ENCODE peak calls at places on chromosome 2, in eight cellular contexts. One of them, this sample, is unnamed. For H3K27me3 and H3K9me3, the result is how much of the 10 kb centered on the place peaks cover.

GRCh38 chr2:168278424-168278888 is 31.1 kb upstream of the STK39 start:
- DNase-seq in effector memory CD4-positive, alpha-beta T cell: no peak
- DNase-seq in aorta: no peak
- DNase-seq in esophagus squamous epithelium: no peak
- DNase-seq in CD8-positive, alpha-beta memory T cell: no peak
- DNase-seq in GM23248: peak
- DNase-seq in transverse colon: peak
- DNase-seq in uterus: no peak
- DNase-seq in this sample: no peak

GRCh38 chr2:172215172-172215935 is 112.7 kb upstream of the DLX2 start:
- DNase-seq in GM23248: no peak
- DNase-seq in transverse colon: no peak
- DNase-seq in esophagus squamous epithelium: no peak
- DNase-seq in aorta: no peak
- DNase-seq in CD8-positive, alpha-beta memory T cell: no peak
- DNase-seq in uterus: peak
- DNase-seq in effector memory CD4-positive, alpha-beta T cell: no peak
- DNase-seq in this sample: no peak

GRCh38 chr2:1459727-1460126 is 46.5 kb downstream of the TPO start:
- DNase-seq in aorta: no peak
- DNase-seq in effector memory CD4-positive, alpha-beta T cell: no peak
- DNase-seq in GM23248: no peak
- DNase-seq in esophagus squamous epithelium: no peak
- DNase-seq in CD8-positive, alpha-beta memory T cell: no peak
- DNase-seq in uterus: no peak
- DNase-seq in transverse colon: no peak
- DNase-seq in this sample: no peak

GRCh38 chr2:111534816-111535803 is 348.9 kb downstream of the ANAPC1 start:
- DNase-seq in uterus: peak
- DNase-seq in aorta: no peak
- DNase-seq in GM23248: peak
- DNase-seq in effector memory CD4-positive, alpha-beta T cell: no peak
- DNase-seq in esophagus squamous epithelium: no peak
- DNase-seq in transverse colon: peak
- DNase-seq in CD8-positive, alpha-beta memory T cell: peak
- DNase-seq in this sample: no peak

GRCh38 chr2:178269825-178270224 is 75.5 kb downstream of the OSBPL6 start:
- DNase-seq in uterus: no peak
- DNase-seq in CD8-positive, alpha-beta memory T cell: no peak
- DNase-seq in aorta: no peak
- DNase-seq in esophagus squamous epithelium: no peak
- DNase-seq in effector memory CD4-positive, alpha-beta T cell: no peak
- DNase-seq in GM23248: no peak
- DNase-seq in transverse colon: no peak
- DNase-seq in this sample: no peak

GRCh38 chr2:109560265-109560664 is 53.5 kb downstream of the SEPTIN10 start:
- DNase-seq in aorta: no peak
- DNase-seq in uterus: no peak
- DNase-seq in esophagus squamous epithelium: no peak
- DNase-seq in transverse colon: no peak
- DNase-seq in GM23248: peak
- DNase-seq in effector memory CD4-positive, alpha-beta T cell: no peak
- DNase-seq in CD8-positive, alpha-beta memory T cell: no peak
- DNase-seq in this sample: no peak

GRCh38 chr2:157488877-157489276 is 45.0 kb upstream of the CYTIP start:
- DNase-seq in uterus: no peak
- DNase-seq in transverse colon: peak
- DNase-seq in effector memory CD4-positive, alpha-beta T cell: no peak
- DNase-seq in GM23248: no peak
- DNase-seq in CD8-positive, alpha-beta memory T cell: no peak
- DNase-seq in aorta: no peak
- DNase-seq in esophagus squamous epithelium: no peak
- DNase-seq in this sample: no peak

GRCh38 chr2:110755494-110756078 is 23.2 kb downstream of the ACOXL start:
- DNase-seq in transverse colon: no peak
- DNase-seq in esophagus squamous epithelium: no peak
- DNase-seq in effector memory CD4-positive, alpha-beta T cell: no peak
- DNase-seq in aorta: no peak
- DNase-seq in GM23248: peak
- DNase-seq in CD8-positive, alpha-beta memory T cell: no peak
- DNase-seq in uterus: no peak
- DNase-seq in this sample: no peak

GRCh38 chr2:176129013-176129796 is at the start of gene HOXD8:
- DNase-seq in CD8-positive, alpha-beta memory T cell: no peak
- DNase-seq in aorta: peak
- DNase-seq in esophagus squamous epithelium: no peak
- DNase-seq in GM23248: peak
- DNase-seq in uterus: peak
- DNase-seq in transverse colon: peak
- DNase-seq in effector memory CD4-positive, alpha-beta T cell: no peak
- DNase-seq in this sample: peak

GRCh38 chr2:42752299-42752698 is 11.6 kb downstream of the OXER1 start:
- DNase-seq in CD8-positive, alpha-beta memory T cell: no peak
- DNase-seq in aorta: no peak
- DNase-seq in transverse colon: no peak
- DNase-seq in uterus: no peak
- DNase-seq in GM23248: no peak
- DNase-seq in esophagus squamous epithelium: no peak
- DNase-seq in effector memory CD4-positive, alpha-beta T cell: no peak
- DNase-seq in this sample: no peak

GRCh38 chr2:226274143-226274542 is 525.5 kb downstream of the IRS1 start:
- DNase-seq in GM23248: peak
- DNase-seq in effector memory CD4-positive, alpha-beta T cell: no peak
- DNase-seq in CD8-positive, alpha-beta memory T cell: no peak
- DNase-seq in uterus: no peak
- DNase-seq in transverse colon: no peak
- DNase-seq in esophagus squamous epithelium: no peak
- DNase-seq in aorta: no peak
- DNase-seq in this sample: no peak

GRCh38 chr2:19752500-19752899 is 149.3 kb downstream of the TTC32 start:
- DNase-seq in GM23248: no peak
- DNase-seq in esophagus squamous epithelium: no peak
- DNase-seq in effector memory CD4-positive, alpha-beta T cell: no peak
- DNase-seq in uterus: no peak
- DNase-seq in transverse colon: no peak
- DNase-seq in aorta: no peak
- DNase-seq in CD8-positive, alpha-beta memory T cell: no peak
- DNase-seq in this sample: no peak

GRCh38 chr2:101754613-101755012 is 57.1 kb downstream of the MAP4K4 start:
- DNase-seq in aorta: no peak
- DNase-seq in effector memory CD4-positive, alpha-beta T cell: no peak
- DNase-seq in transverse colon: no peak
- DNase-seq in uterus: no peak
- DNase-seq in CD8-positive, alpha-beta memory T cell: no peak
- DNase-seq in GM23248: peak
- DNase-seq in esophagus squamous epithelium: no peak
- DNase-seq in this sample: no peak

GRCh38 chr2:101753207-101753616 is 55.7 kb downstream of the MAP4K4 start:
- DNase-seq in transverse colon: no peak
- DNase-seq in GM23248: peak
- DNase-seq in uterus: no peak
- DNase-seq in aorta: no peak
- DNase-seq in effector memory CD4-positive, alpha-beta T cell: no peak
- DNase-seq in esophagus squamous epithelium: no peak
- DNase-seq in CD8-positive, alpha-beta memory T cell: no peak
- DNase-seq in this sample: no peak

GRCh38 chr2:101751875-101752619 is 54.5 kb downstream of the MAP4K4 start:
- DNase-seq in uterus: no peak
- DNase-seq in esophagus squamous epithelium: no peak
- DNase-seq in GM23248: peak
- DNase-seq in aorta: no peak
- DNase-seq in transverse colon: no peak
- DNase-seq in CD8-positive, alpha-beta memory T cell: no peak
- DNase-seq in effector memory CD4-positive, alpha-beta T cell: no peak
- DNase-seq in this sample: no peak

GRCh38 chr2:101752708-101753107 is 55.2 kb downstream of the MAP4K4 start:
- DNase-seq in transverse colon: peak
- DNase-seq in effector memory CD4-positive, alpha-beta T cell: no peak
- DNase-seq in esophagus squamous epithelium: no peak
- DNase-seq in uterus: no peak
- DNase-seq in GM23248: peak
- DNase-seq in CD8-positive, alpha-beta memory T cell: no peak
- DNase-seq in aorta: no peak
- DNase-seq in this sample: no peak

GRCh38 chr2:101753720-101754490 is 56.4 kb downstream of the MAP4K4 start:
- DNase-seq in transverse colon: no peak
- DNase-seq in effector memory CD4-positive, alpha-beta T cell: no peak
- DNase-seq in uterus: no peak
- DNase-seq in CD8-positive, alpha-beta memory T cell: no peak
- DNase-seq in GM23248: no peak
- DNase-seq in esophagus squamous epithelium: no peak
- DNase-seq in aorta: no peak
- DNase-seq in this sample: no peak
- H3K27ac ChIP-seq in transverse colon: no peak
- H3K27ac ChIP-seq in effector memory CD4-positive, alpha-beta T cell: no peak
- H3K27ac ChIP-seq in uterus: no peak
- H3K27ac ChIP-seq in CD8-positive, alpha-beta memory T cell: no peak
- H3K27ac ChIP-seq in GM23248: peak
- H3K27ac ChIP-seq in esophagus squamous epithelium: no peak
- H3K27ac ChIP-seq in aorta: no peak
- H3K27ac ChIP-seq in this sample: no peak

GRCh38 chr2:104852161-104852689 is 1.7 kb upstream of the POU3F3 start:
- DNase-seq in esophagus squamous epithelium: no peak
- DNase-seq in transverse colon: no peak
- DNase-seq in GM23248: peak
- DNase-seq in effector memory CD4-positive, alpha-beta T cell: no peak
- DNase-seq in aorta: no peak
- DNase-seq in uterus: no peak
- DNase-seq in CD8-positive, alpha-beta memory T cell: no peak
- DNase-seq in this sample: no peak
- H3K27me3 ChIP-seq in esophagus squamous epithelium: half or more
- H3K27me3 ChIP-seq in transverse colon: half or more
- H3K27me3 ChIP-seq in GM23248: half or more
- H3K27me3 ChIP-seq in effector memory CD4-positive, alpha-beta T cell: under half
- H3K27me3 ChIP-seq in aorta: under half
- H3K27me3 ChIP-seq in uterus: half or more
- H3K27me3 ChIP-seq in CD8-positive, alpha-beta memory T cell: under half
- H3K27me3 ChIP-seq in this sample: under half

GRCh38 chr2:239780236-239780997 is 244.7 kb downstream of the NDUFA10 start:
- DNase-seq in GM23248: no peak
- DNase-seq in effector memory CD4-positive, alpha-beta T cell: no peak
- DNase-seq in transverse colon: no peak
- DNase-seq in aorta: no peak
- DNase-seq in uterus: no peak
- DNase-seq in esophagus squamous epithelium: no peak
- DNase-seq in CD8-positive, alpha-beta memory T cell: peak
- DNase-seq in this sample: no peak

GRCh38 chr2:239777219-239777618 is 247.9 kb downstream of the NDUFA10 start:
- DNase-seq in GM23248: no peak
- DNase-seq in transverse colon: no peak
- DNase-seq in CD8-positive, alpha-beta memory T cell: no peak
- DNase-seq in effector memory CD4-positive, alpha-beta T cell: no peak
- DNase-seq in uterus: no peak
- DNase-seq in aorta: no peak
- DNase-seq in esophagus squamous epithelium: no peak
- DNase-seq in this sample: no peak

GRCh38 chr2:239779592-239779983 is 245.6 kb downstream of the NDUFA10 start:
- DNase-seq in aorta: no peak
- DNase-seq in transverse colon: no peak
- DNase-seq in CD8-positive, alpha-beta memory T cell: peak
- DNase-seq in uterus: no peak
- DNase-seq in GM23248: no peak
- DNase-seq in effector memory CD4-positive, alpha-beta T cell: no peak
- DNase-seq in esophagus squamous epithelium: no peak
- DNase-seq in this sample: no peak

GRCh38 chr2:239778042-239778811 is 246.9 kb downstream of the NDUFA10 start:
- DNase-seq in CD8-positive, alpha-beta memory T cell: peak
- DNase-seq in transverse colon: no peak
- DNase-seq in GM23248: no peak
- DNase-seq in uterus: no peak
- DNase-seq in aorta: no peak
- DNase-seq in esophagus squamous epithelium: no peak
- DNase-seq in effector memory CD4-positive, alpha-beta T cell: no peak
- DNase-seq in this sample: no peak

GRCh38 chr2:239778861-239779591 is 246.1 kb downstream of the NDUFA10 start:
- DNase-seq in CD8-positive, alpha-beta memory T cell: peak
- DNase-seq in effector memory CD4-positive, alpha-beta T cell: no peak
- DNase-seq in aorta: no peak
- DNase-seq in GM23248: no peak
- DNase-seq in uterus: no peak
- DNase-seq in transverse colon: no peak
- DNase-seq in esophagus squamous epithelium: no peak
- DNase-seq in this sample: no peak
- H3K9me3 ChIP-seq in CD8-positive, alpha-beta memory T cell: under half
- H3K9me3 ChIP-seq in effector memory CD4-positive, alpha-beta T cell: under half
- H3K9me3 ChIP-seq in aorta: under half
- H3K9me3 ChIP-seq in GM23248: under half
- H3K9me3 ChIP-seq in uterus: under half
- H3K9me3 ChIP-seq in transverse colon: under half
- H3K9me3 ChIP-seq in esophagus squamous epithelium: under half
- H3K9me3 ChIP-seq in this sample: under half

GRCh38 chr2:120896126-120896525 is 160.5 kb downstream of the GLI2 start:
- DNase-seq in transverse colon: no peak
- DNase-seq in uterus: no peak
- DNase-seq in aorta: peak
- DNase-seq in GM23248: no peak
- DNase-seq in effector memory CD4-positive, alpha-beta T cell: no peak
- DNase-seq in CD8-positive, alpha-beta memory T cell: peak
- DNase-seq in esophagus squamous epithelium: no peak
- DNase-seq in this sample: no peak

GRCh38 chr2:120892271-120892966 is 156.8 kb downstream of the GLI2 start:
- DNase-seq in uterus: no peak
- DNase-seq in aorta: peak
- DNase-seq in esophagus squamous epithelium: no peak
- DNase-seq in CD8-positive, alpha-beta memory T cell: no peak
- DNase-seq in effector memory CD4-positive, alpha-beta T cell: no peak
- DNase-seq in transverse colon: no peak
- DNase-seq in GM23248: no peak
- DNase-seq in this sample: peak

GRCh38 chr2:120892967-120893667 is 157.4 kb downstream of the GLI2 start:
- DNase-seq in CD8-positive, alpha-beta memory T cell: peak
- DNase-seq in uterus: no peak
- DNase-seq in transverse colon: no peak
- DNase-seq in effector memory CD4-positive, alpha-beta T cell: no peak
- DNase-seq in esophagus squamous epithelium: no peak
- DNase-seq in GM23248: peak
- DNase-seq in aorta: peak
- DNase-seq in this sample: no peak

GRCh38 chr2:120894936-120895335 is 159.3 kb downstream of the GLI2 start:
- DNase-seq in transverse colon: no peak
- DNase-seq in effector memory CD4-positive, alpha-beta T cell: no peak
- DNase-seq in CD8-positive, alpha-beta memory T cell: peak
- DNase-seq in esophagus squamous epithelium: no peak
- DNase-seq in aorta: peak
- DNase-seq in GM23248: peak
- DNase-seq in uterus: no peak
- DNase-seq in this sample: no peak

GRCh38 chr2:120893874-120894584 is 158.4 kb downstream of the GLI2 start:
- DNase-seq in uterus: no peak
- DNase-seq in esophagus squamous epithelium: no peak
- DNase-seq in GM23248: no peak
- DNase-seq in transverse colon: no peak
- DNase-seq in aorta: peak
- DNase-seq in CD8-positive, alpha-beta memory T cell: no peak
- DNase-seq in effector memory CD4-positive, alpha-beta T cell: no peak
- DNase-seq in this sample: no peak
- H3K27ac ChIP-seq in uterus: no peak
- H3K27ac ChIP-seq in esophagus squamous epithelium: no peak
- H3K27ac ChIP-seq in GM23248: peak
- H3K27ac ChIP-seq in transverse colon: no peak
- H3K27ac ChIP-seq in aorta: no peak
- H3K27ac ChIP-seq in CD8-positive, alpha-beta memory T cell: no peak
- H3K27ac ChIP-seq in effector memory CD4-positive, alpha-beta T cell: no peak
- H3K27ac ChIP-seq in this sample: peak